ENCODE peak calls at places on chromosomes 5 and 9, in seven cellular contexts. A is HCT116, K is uterus, E is ovary, Q is A549, D is suprapubic skin, W is Peyer's patch. F is an unnamed sample.
A peak's percentile ranks its signal among the peaks of the same experiment; 100 is the strongest.

GRCh38 chr9:114446036-114446435 is 58.3 kb upstream of the AKNA start:
- DNase-seq in K (no peak), E (no peak), W (no peak), A (no peak), Q (no peak), D (no peak), F (no peak)

GRCh38 chr5:86909461-86909881 is 291.7 kb downstream of the COX7C start:
- DNase-seq in E (no peak), Q (no peak), D (no peak), W (no peak), K (no peak), A (no peak), F (no peak)

GRCh38 chr5:74177995-74178394 is 462.5 kb downstream of the ENC1 start:
- DNase-seq in E (no peak), A (no peak), K (no peak), W (no peak), D (no peak), Q (no peak), F (no peak)

GRCh38 chr5:173472164-173472563 is 143.9 kb upstream of the STC2 start:
- DNase-seq in A (peak; percentile 76), W (peak; percentile 55), D (no peak), E (peak; percentile 49), K (peak; percentile 51), Q (peak; percentile 40), F (no peak)

GRCh38 chr9:90642570-90643539 is at the start of gene DIRAS2:
- DNase-seq in A (peak; percentile 6), W (peak; percentile 73), E (no peak), D (no peak), Q (peak; percentile 29), K (no peak), F (peak; percentile 79)

GRCh38 chr9:128882677-128883590 is 1.0 kb downstream of the LRRC8A start:
- DNase-seq in K (peak; percentile 39), E (peak; percentile 46), D (no peak), A (no peak), W (no peak), Q (no peak), F (no peak)

GRCh38 chr9:127714916-127715442 is 484 bp downstream of the PTRH1 start:
- DNase-seq in A (no peak), D (no peak), K (no peak), Q (no peak), W (peak; percentile 56), E (peak; percentile 50), F (no peak)

GRCh38 chr9:110615526-110615925 is 36.0 kb upstream of the SVEP1 start:
- DNase-seq in K (no peak), W (no peak), A (no peak), D (no peak), Q (no peak), E (no peak), F (no peak)

GRCh38 chr9:90872835-90873294 is 71.2 kb downstream of the SYK start:
- DNase-seq in Q (no peak), A (no peak), D (no peak), E (no peak), K (no peak), W (no peak), F (no peak)

GRCh38 chr5:82413302-82414042 is 135.3 kb upstream of the RPS23 start:
- DNase-seq in Q (no peak), D (no peak), A (no peak), K (no peak), W (no peak), E (no peak), F (no peak)

GRCh38 chr5:39462211-39462610 is 37.4 kb upstream of the DAB2 start:
- DNase-seq in W (no peak), K (no peak), Q (no peak), D (no peak), E (no peak), A (no peak), F (no peak)

GRCh38 chr5:69364414-69364813 is 4.9 kb downstream of the AK6 start:
- DNase-seq in W (no peak), A (peak; percentile 21), E (no peak), D (no peak), K (no peak), Q (peak; percentile 63), F (no peak)

GRCh38 chr5:160547061-160547460 is 125.4 kb downstream of the PTTG1 start:
- DNase-seq in D (no peak), A (no peak), E (no peak), K (no peak), W (no peak), Q (no peak), F (no peak)

GRCh38 chr5:9388941-9389674 is 156.8 kb downstream of the SEMA5A start:
- DNase-seq in K (no peak), W (no peak), D (no peak), A (no peak), Q (no peak), E (no peak), F (no peak)

DNA sequence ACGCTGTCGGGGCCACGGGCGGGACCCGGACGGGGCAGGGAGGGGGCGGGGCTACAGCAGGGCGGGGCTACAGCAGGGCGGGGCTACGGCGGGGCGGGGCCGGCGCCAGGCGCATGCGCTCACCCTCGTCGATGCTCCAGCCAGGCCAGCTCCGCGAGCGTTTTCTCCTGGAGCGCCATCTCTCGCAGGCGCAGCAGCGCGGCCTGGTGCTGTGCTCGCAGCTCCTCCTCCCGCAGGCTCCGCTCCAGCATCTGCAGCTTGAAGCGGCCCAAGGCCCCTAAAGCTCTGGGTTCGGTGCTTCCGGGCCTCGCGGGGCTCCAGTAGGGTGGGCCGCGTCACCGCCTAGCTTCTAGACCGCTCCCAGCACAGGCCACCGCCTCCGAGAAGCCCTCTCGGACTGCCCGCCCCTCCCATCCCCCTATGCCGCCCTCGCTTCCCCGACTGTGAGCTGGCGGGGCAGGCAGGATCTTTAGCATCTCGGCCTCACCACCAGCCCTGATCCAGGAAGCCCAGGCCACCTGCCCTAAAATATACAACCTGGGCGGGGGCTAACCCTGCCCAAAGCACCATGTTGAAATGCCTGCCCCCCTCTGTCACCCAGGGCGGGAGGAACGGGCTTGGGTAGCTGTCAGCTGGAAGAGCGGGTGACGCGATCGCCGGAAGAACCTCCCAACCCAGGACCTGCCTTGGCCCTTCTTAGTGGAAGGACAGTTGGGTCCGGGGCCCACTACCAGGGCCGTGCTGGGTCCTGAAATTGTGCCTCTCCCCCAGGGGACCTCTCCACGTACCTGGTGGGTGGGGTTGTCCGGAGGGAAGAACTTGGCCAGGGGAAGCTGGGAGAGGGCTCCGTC is 21.9 kb upstream of the QSOX2 start:
- DNase-seq in Q (peak; percentile 89), W (peak; percentile 91), A (peak; percentile 56), D (peak; percentile 87), E (peak; percentile 86), K (peak; percentile 69), F (peak; percentile 88)
- H3K4me3 ChIP-seq in Q (peak overlapping the region; percentile 46), W (peak overlapping the region; percentile 57), A (peak overlapping the region; percentile 62), D (peak overlapping the region; percentile 43), E (peak overlapping the region; percentile 35), K (peak overlapping the region; percentile 23), F (peak overlapping the region; percentile 30)

GRCh38 chr5:143399616-143400540 is 3.6 kb downstream of the NR3C1 start:
- DNase-seq in A (no peak), E (no peak), W (no peak), K (no peak), Q (no peak), D (no peak), F (no peak)

GRCh38 chr5:143397302-143398052 is 6.0 kb downstream of the NR3C1 start:
- DNase-seq in E (no peak), A (no peak), Q (no peak), K (no peak), W (no peak), D (no peak), F (no peak)

GRCh38 chr5:143398451-143399237 is 4.8 kb downstream of the NR3C1 start:
- DNase-seq in K (no peak), D (no peak), E (no peak), A (no peak), W (no peak), Q (no peak), F (no peak)

GRCh38 chr5:143396353-143396940 is 7.0 kb downstream of the NR3C1 start:
- DNase-seq in W (no peak), K (no peak), E (no peak), A (no peak), Q (no peak), D (no peak), F (no peak)

GRCh38 chr5:143398053-143398355 is 5.5 kb downstream of the NR3C1 start:
- DNase-seq in A (no peak), K (no peak), E (no peak), D (no peak), Q (no peak), W (no peak), F (no peak)
- H3K4me1 ChIP-seq in A (peaks cover 4% of the 10 kb centered on the region), K (peaks cover 4% of the 10 kb centered on the region), E (peaks cover 14% of the 10 kb centered on the region), D (peaks cover 81% of the 10 kb centered on the region), Q (peaks cover 26% of the 10 kb centered on the region), W (peaks cover 36% of the 10 kb centered on the region), F (peaks cover 2% of the 10 kb centered on the region)

GRCh38 chr5:176513788-176514187 is 23.4 kb downstream of the RNF44 start:
- DNase-seq in K (no peak), D (no peak), E (no peak), A (no peak), Q (no peak), W (no peak), F (no peak)

GRCh38 chr5:176514244-176514918 is 22.8 kb downstream of the RNF44 start:
- DNase-seq in E (no peak), Q (no peak), K (no peak), A (no peak), D (no peak), W (no peak), F (no peak)

GRCh38 chr5:176507911-176508310 is 29.3 kb downstream of the RNF44 start:
- DNase-seq in E (no peak), D (no peak), Q (no peak), W (no peak), A (no peak), K (no peak), F (no peak)

DNA sequence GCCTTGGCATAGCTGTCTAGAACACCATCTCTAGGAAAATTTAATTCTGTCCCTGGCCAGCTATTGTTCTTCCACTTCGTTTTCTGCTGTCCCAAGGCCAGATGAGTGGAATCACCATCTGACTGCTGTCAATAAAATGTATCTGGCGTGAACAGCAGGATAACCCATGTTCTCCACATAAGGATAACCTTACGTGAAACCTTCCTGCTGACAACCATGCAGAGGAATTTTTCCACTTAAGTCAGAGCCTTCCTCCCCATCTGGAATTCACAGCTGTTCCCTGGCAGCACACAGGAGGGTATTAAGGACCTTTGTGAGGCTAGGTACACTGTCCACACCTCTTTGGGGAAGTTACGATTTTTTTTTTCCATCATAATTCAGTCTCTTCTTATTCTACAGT is 28.6 kb downstream of the RNF44 start:
- DNase-seq in W (no peak), D (no peak), Q (no peak), E (no peak), A (no peak), K (no peak), F (no peak)
- TF ChIP-seq POLR2A in W (no peak), D (no peak), Q (no peak), E (no peak), A (no peak), K (no peak), F (no peak)

DNA sequence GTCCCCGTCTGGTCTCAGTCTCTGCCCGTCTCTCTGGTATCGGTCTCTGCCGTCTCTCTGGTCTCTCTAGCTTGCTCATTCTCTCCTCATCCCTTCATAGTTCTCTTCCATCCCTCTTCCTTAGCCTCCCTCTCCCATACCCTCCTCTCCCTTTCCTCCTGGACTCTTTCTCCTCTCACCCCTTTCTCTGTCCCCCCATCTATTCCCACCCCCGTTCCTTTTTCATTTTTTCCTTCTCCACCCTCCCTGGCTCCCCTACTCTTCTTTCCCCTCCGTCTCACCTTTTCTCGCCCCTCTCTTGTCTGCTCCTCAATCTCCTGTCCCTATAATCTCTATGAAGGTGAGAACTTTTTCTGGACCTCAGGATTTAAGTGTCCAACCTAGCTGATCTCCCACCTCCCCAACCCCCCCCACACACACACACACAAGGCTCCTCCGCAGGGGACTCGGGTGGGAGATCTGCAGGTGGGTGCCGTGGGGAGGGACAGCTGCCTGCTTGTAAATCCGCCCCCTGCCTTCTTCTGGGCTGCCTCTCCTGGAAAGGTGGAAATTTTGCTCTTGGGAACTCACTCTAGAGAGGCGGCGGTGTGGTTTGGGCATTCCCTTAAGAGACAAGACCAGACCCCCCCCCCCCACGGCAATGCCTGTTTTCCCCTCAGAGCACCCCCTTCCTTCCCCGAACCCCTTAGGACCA is 953 bp downstream of the UBE2QL1 start:
- DNase-seq in D (no peak), W (no peak), Q (no peak), K (no peak), A (no peak), E (no peak), F (no peak)
- H3K4me3 ChIP-seq in D (peak overlapping the region; percentile 54), W (peak overlapping the region; percentile 44), Q (peak overlapping the region; percentile 40), K (peak overlapping the region; percentile 21), A (no peak overlapping the region), E (peak overlapping the region; percentile 20), F (no peak overlapping the region)

F was measured in right lobe of liver.